ENCODE peak calls at places on chromosomes 4 and X, in seven cellular contexts. One of them, this sample, is unnamed.

GRCh38 chr4:17544205-17544604 is 29.2 kb downstream of the CLRN2 start:
- DNase-seq in AG10803: peak
- DNase-seq in lower leg skin: no peak
- DNase-seq in choroid plexus epithelial cell: no peak
- DNase-seq in tibial artery: no peak
- DNase-seq in cardiac muscle cell: no peak
- DNase-seq in stomach: no peak
- DNase-seq in this sample: peak

GRCh38 chr4:71498624-71499023 is 159.8 kb downstream of the SLC4A4 start:
- DNase-seq in AG10803: peak
- DNase-seq in lower leg skin: no peak
- DNase-seq in choroid plexus epithelial cell: no peak
- DNase-seq in tibial artery: no peak
- DNase-seq in cardiac muscle cell: no peak
- DNase-seq in stomach: no peak
- DNase-seq in this sample: no peak

GRCh38 chr4:77022581-77023133 is 53.1 kb downstream of the CCNI start:
- DNase-seq in AG10803: peak
- DNase-seq in lower leg skin: no peak
- DNase-seq in choroid plexus epithelial cell: peak
- DNase-seq in tibial artery: no peak
- DNase-seq in cardiac muscle cell: peak
- DNase-seq in stomach: no peak
- DNase-seq in this sample: no peak

GRCh38 chr4:30720021-30720655 is at the start of gene PCDH7:
- DNase-seq in AG10803: no peak
- DNase-seq in lower leg skin: no peak
- DNase-seq in choroid plexus epithelial cell: peak
- DNase-seq in tibial artery: peak
- DNase-seq in cardiac muscle cell: peak
- DNase-seq in stomach: peak
- DNase-seq in this sample: peak

GRCh38 chrX:129239371-129239770 is 283.9 kb downstream of the SMARCA1 start:
- DNase-seq in AG10803: peak
- DNase-seq in lower leg skin: no peak
- DNase-seq in choroid plexus epithelial cell: peak
- DNase-seq in tibial artery: no peak
- DNase-seq in cardiac muscle cell: peak
- DNase-seq in stomach: no peak
- DNase-seq in this sample: no peak

GRCh38 chr4:10079951-10080873 is 36.4 kb downstream of the WDR1 start:
- DNase-seq in AG10803: no peak
- DNase-seq in lower leg skin: peak
- DNase-seq in choroid plexus epithelial cell: no peak
- DNase-seq in tibial artery: peak
- DNase-seq in cardiac muscle cell: no peak
- DNase-seq in stomach: peak
- DNase-seq in this sample: no peak

GRCh38 chr4:74545488-74545887 is 100.6 kb downstream of the AREG start:
- DNase-seq in AG10803: peak
- DNase-seq in lower leg skin: no peak
- DNase-seq in choroid plexus epithelial cell: peak
- DNase-seq in tibial artery: peak
- DNase-seq in cardiac muscle cell: peak
- DNase-seq in stomach: peak
- DNase-seq in this sample: peak

GRCh38 chr4:71827811-71828210 is 43.9 kb upstream of the GC start:
- DNase-seq in AG10803: no peak
- DNase-seq in lower leg skin: no peak
- DNase-seq in choroid plexus epithelial cell: no peak
- DNase-seq in tibial artery: no peak
- DNase-seq in cardiac muscle cell: no peak
- DNase-seq in stomach: no peak
- DNase-seq in this sample: no peak

GRCh38 chrX:25277574-25277973 is 261.8 kb upstream of the ARX start:
- DNase-seq in AG10803: no peak
- DNase-seq in lower leg skin: no peak
- DNase-seq in choroid plexus epithelial cell: no peak
- DNase-seq in tibial artery: no peak
- DNase-seq in cardiac muscle cell: no peak
- DNase-seq in stomach: no peak
- DNase-seq in this sample: no peak

GRCh38 chr4:133320576-133321170 is 171.6 kb downstream of the PCDH10 start:
- DNase-seq in AG10803: no peak
- DNase-seq in lower leg skin: no peak
- DNase-seq in choroid plexus epithelial cell: peak
- DNase-seq in tibial artery: no peak
- DNase-seq in cardiac muscle cell: peak
- DNase-seq in stomach: no peak
- DNase-seq in this sample: peak

GRCh38 chr4:113146876-113147358 is 97.5 kb downstream of the ANK2 start:
- DNase-seq in AG10803: peak
- DNase-seq in lower leg skin: no peak
- DNase-seq in choroid plexus epithelial cell: peak
- DNase-seq in tibial artery: no peak
- DNase-seq in cardiac muscle cell: peak
- DNase-seq in stomach: no peak
- DNase-seq in this sample: no peak

GRCh38 chrX:37420179-37420578 is 71.0 kb downstream of the PRRG1 start:
- DNase-seq in AG10803: peak
- DNase-seq in lower leg skin: no peak
- DNase-seq in choroid plexus epithelial cell: peak
- DNase-seq in tibial artery: no peak
- DNase-seq in cardiac muscle cell: no peak
- DNase-seq in stomach: no peak
- DNase-seq in this sample: peak

GRCh38 chrX:73581002-73581628 is 18.1 kb downstream of the CHIC1 start:
- DNase-seq in AG10803: peak
- DNase-seq in lower leg skin: no peak
- DNase-seq in choroid plexus epithelial cell: peak
- DNase-seq in tibial artery: no peak
- DNase-seq in cardiac muscle cell: no peak
- DNase-seq in stomach: no peak
- DNase-seq in this sample: no peak

GRCh38 chrX:64843224-64843623 is 133.0 kb downstream of the ZC4H2 start:
- DNase-seq in AG10803: no peak
- DNase-seq in lower leg skin: no peak
- DNase-seq in choroid plexus epithelial cell: no peak
- DNase-seq in tibial artery: no peak
- DNase-seq in cardiac muscle cell: no peak
- DNase-seq in stomach: no peak
- DNase-seq in this sample: no peak

GRCh38 chr4:182806259-182807252 is 110.6 kb downstream of the DCTD start:
- DNase-seq in AG10803: peak
- DNase-seq in lower leg skin: peak
- DNase-seq in choroid plexus epithelial cell: peak
- DNase-seq in tibial artery: peak
- DNase-seq in cardiac muscle cell: peak
- DNase-seq in stomach: peak
- DNase-seq in this sample: peak

GRCh38 chr4:88219099-88219498 is 60.7 kb upstream of the ABCG2 start:
- DNase-seq in AG10803: peak
- DNase-seq in lower leg skin: no peak
- DNase-seq in choroid plexus epithelial cell: peak
- DNase-seq in tibial artery: no peak
- DNase-seq in cardiac muscle cell: peak
- DNase-seq in stomach: no peak
- DNase-seq in this sample: peak

GRCh38 chr4:24488399-24489164 is 95.8 kb downstream of the DHX15 start:
- DNase-seq in AG10803: peak
- DNase-seq in lower leg skin: peak
- DNase-seq in choroid plexus epithelial cell: peak
- DNase-seq in tibial artery: peak
- DNase-seq in cardiac muscle cell: peak
- DNase-seq in stomach: peak
- DNase-seq in this sample: peak

GRCh38 chr4:6772223-6772928 is 10.2 kb upstream of the KIAA0232 start:
- DNase-seq in AG10803: peak
- DNase-seq in lower leg skin: no peak
- DNase-seq in choroid plexus epithelial cell: no peak
- DNase-seq in tibial artery: peak
- DNase-seq in cardiac muscle cell: no peak
- DNase-seq in stomach: no peak
- DNase-seq in this sample: peak

DNA sequence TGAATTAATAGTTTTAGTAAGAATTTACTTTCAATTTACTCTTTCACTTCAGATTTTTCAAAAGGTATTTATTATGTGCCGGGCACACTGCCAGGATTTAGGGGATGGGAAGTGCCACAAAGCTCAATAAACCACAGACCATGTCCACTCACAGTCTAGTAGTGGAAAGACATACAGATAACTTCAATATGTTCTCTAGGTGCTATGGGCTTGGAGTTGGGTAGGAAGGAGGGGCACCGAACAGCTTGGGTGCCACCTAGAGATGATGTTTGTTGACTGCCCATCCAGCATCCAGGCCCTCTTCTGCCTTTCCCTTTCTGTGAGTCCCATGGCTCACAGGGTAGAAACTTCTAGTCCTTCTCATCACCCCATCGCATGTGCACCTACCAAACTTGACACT is 17.8 kb downstream of the MFAP3L start:
- DNase-seq in AG10803: peak
- DNase-seq in lower leg skin: no peak
- DNase-seq in choroid plexus epithelial cell: peak
- DNase-seq in tibial artery: no peak
- DNase-seq in cardiac muscle cell: no peak
- DNase-seq in stomach: no peak
- DNase-seq in this sample: no peak
- TF ChIP-seq CTCF in AG10803: peak
- TF ChIP-seq CTCF in lower leg skin: no peak
- TF ChIP-seq CTCF in choroid plexus epithelial cell: no peak
- TF ChIP-seq CTCF in tibial artery: no peak
- TF ChIP-seq CTCF in cardiac muscle cell: no peak
- TF ChIP-seq CTCF in stomach: no peak
- TF ChIP-seq CTCF in this sample: no peak

DNA sequence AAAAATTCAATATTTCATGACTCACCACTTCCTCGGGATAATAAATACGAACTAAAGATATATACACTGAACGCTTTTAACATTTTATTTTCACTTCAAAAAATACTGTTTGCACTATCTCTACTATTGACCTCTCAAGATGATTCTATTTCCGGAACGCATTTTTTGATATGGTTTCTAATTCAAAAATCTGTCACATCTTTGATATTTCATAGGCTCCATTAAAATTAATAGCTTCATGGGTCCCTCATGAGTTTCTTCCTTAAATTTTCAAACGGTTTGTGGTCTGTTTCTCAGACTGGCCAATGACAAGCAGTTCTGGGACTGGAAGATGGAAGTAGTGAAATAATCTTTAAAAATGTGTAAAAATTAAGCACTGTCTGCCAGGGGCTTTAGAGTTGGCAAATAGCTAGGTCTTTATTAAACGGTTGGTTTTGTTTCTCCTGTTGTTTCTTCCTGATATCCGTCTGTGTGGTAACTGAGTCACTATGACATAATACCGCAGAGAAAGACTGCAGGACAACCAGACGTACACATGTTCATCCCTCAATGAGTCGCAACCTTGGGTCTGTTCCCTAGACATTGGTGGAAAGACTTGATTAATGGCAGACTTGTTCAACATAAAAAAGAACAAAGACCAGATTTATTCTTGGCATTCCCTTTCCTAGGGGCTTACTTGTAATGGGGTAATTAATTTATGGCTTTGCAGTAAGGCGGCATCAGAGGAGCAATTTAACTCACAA is 133.8 kb downstream of the PALLD start:
- DNase-seq in AG10803: peak
- DNase-seq in lower leg skin: peak
- DNase-seq in choroid plexus epithelial cell: peak
- DNase-seq in tibial artery: no peak
- DNase-seq in cardiac muscle cell: peak
- DNase-seq in stomach: no peak
- DNase-seq in this sample: peak
- H3K4me3 ChIP-seq in AG10803: peak
- H3K4me3 ChIP-seq in lower leg skin: no peak
- H3K4me3 ChIP-seq in choroid plexus epithelial cell: peak
- H3K4me3 ChIP-seq in tibial artery: peak
- H3K4me3 ChIP-seq in cardiac muscle cell: peak
- H3K4me3 ChIP-seq in stomach: peak
- H3K4me3 ChIP-seq in this sample: peak

GRCh38 chr4:150960818-150961217 is 54.3 kb downstream of the LRBA start:
- DNase-seq in AG10803: peak
- DNase-seq in lower leg skin: no peak
- DNase-seq in choroid plexus epithelial cell: peak
- DNase-seq in tibial artery: no peak
- DNase-seq in cardiac muscle cell: peak
- DNase-seq in stomach: peak
- DNase-seq in this sample: peak
- TF ChIP-seq CTCF in AG10803: peak
- TF ChIP-seq CTCF in lower leg skin: no peak
- TF ChIP-seq CTCF in choroid plexus epithelial cell: peak
- TF ChIP-seq CTCF in tibial artery: no peak
- TF ChIP-seq CTCF in cardiac muscle cell: peak
- TF ChIP-seq CTCF in stomach: no peak
- TF ChIP-seq CTCF in this sample: peak

DNA sequence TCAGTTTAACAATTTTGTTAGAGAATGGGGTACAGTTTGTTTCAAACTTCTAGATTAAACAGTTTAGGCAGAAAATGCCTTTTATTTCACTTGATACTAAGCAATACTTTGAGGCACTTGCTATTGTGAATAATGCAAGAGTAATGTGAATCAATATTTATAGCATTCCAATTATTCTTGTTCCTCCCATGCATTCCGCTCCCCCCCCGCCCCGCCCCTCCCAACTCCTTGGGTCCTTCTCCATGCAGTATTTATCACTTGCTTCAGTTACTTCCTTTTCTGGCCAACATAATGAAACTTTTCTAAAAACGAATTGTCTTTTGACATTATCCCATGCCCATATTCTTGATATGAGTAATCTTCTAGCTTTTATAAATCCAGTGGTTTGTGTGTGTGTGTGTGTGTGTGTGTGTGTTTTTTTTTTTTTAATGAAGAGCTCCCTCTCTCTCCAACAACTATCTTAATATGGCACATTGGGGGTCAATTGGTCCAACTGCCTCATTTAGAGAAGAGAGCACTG is 1.6 kb downstream of the BANK1 start:
- DNase-seq in AG10803: peak
- DNase-seq in lower leg skin: no peak
- DNase-seq in choroid plexus epithelial cell: peak
- DNase-seq in tibial artery: no peak
- DNase-seq in cardiac muscle cell: no peak
- DNase-seq in stomach: no peak
- DNase-seq in this sample: no peak
- H3K4me3 ChIP-seq in AG10803: no peak
- H3K4me3 ChIP-seq in lower leg skin: no peak
- H3K4me3 ChIP-seq in choroid plexus epithelial cell: no peak
- H3K4me3 ChIP-seq in tibial artery: no peak
- H3K4me3 ChIP-seq in cardiac muscle cell: no peak
- H3K4me3 ChIP-seq in stomach: no peak
- H3K4me3 ChIP-seq in this sample: no peak

This sample was measured in epithelial cell of esophagus.